ENCODE peak calls at places on chromosomes 13 and 19, in six cellular contexts. V is PC-3, A is transverse colon, J is GM23248, G is body of pancreas, U is uterus. I is an unnamed sample.

GRCh38 chr19:33080761-33081681 is at the start of gene GPATCH1:
- DNase-seq in V (peak; percentile 82), A (peak; percentile 91), J (peak; percentile 95), G (peak; percentile 93), U (peak; percentile 90), I (peak; percentile 90)

GRCh38 chr13:40026174-40026585 is 370.7 kb downstream of the COG6 start:
- DNase-seq in V (no peak), A (no peak), J (no peak), G (no peak), U (no peak), I (no peak)

GRCh38 chr19:3343619-3344502 is 22.5 kb upstream of the NFIC start:
- DNase-seq in V (peak; percentile 89), A (peak; percentile 74), J (peak; percentile 95), G (peak; percentile 94), U (peak; percentile 88), I (peak; percentile 71)

GRCh38 chr13:99386495-99386894 is 79.3 kb upstream of the GPR183 start:
- DNase-seq in V (no peak), A (no peak), J (no peak), G (no peak), U (no peak), I (no peak)

GRCh38 chr19:23774156-23774971 is 15.7 kb upstream of the ZNF681 start:
- DNase-seq in V (no peak), A (no peak), J (no peak), G (no peak), U (no peak), I (no peak)

GRCh38 chr13:77990973-77991372 is 72.3 kb upstream of the EDNRB start:
- DNase-seq in V (no peak), A (no peak), J (no peak), G (no peak), U (no peak), I (no peak)

GRCh38 chr19:30149300-30149699 is 207.3 kb downstream of the URI1 start:
- DNase-seq in V (no peak), A (no peak), J (no peak), G (no peak), U (no peak), I (no peak)

GRCh38 chr13:99970761-99971575 is 599 bp downstream of the ZIC5 start:
- DNase-seq in V (no peak), A (no peak), J (peak; percentile 28), G (no peak), U (no peak), I (no peak)

GRCh38 chr19:3098515-3099346 is 4.6 kb downstream of the GNA11 start:
- DNase-seq in V (no peak), A (peak; percentile 59), J (peak; percentile 75), G (peak; percentile 63), U (peak; percentile 48), I (peak; percentile 68)

GRCh38 chr13:106098778-106099177 is 436.7 kb downstream of the EFNB2 start:
- DNase-seq in V (no peak), A (no peak), J (no peak), G (no peak), U (no peak), I (no peak)

GRCh38 chr19:52694921-52695320 is 39.9 kb downstream of the ZNF611 start:
- DNase-seq in V (no peak), A (no peak), J (no peak), G (no peak), U (no peak), I (no peak)

GRCh38 chr19:2064788-2065524 is 13.9 kb upstream of the MKNK2 start:
- DNase-seq in V (no peak), A (no peak), J (peak; percentile 59), G (peak; percentile 24), U (no peak), I (no peak)

GRCh38 chr13:62706035-62706434 is 1290.4 kb upstream of the PCDH20 start:
- DNase-seq in V (peak; percentile 63), A (no peak), J (no peak), G (no peak), U (no peak), I (no peak)

GRCh38 chr19:7349231-7349591 is 474 bp downstream of the ARHGEF18 start:
- DNase-seq in V (no peak), A (no peak), J (no peak), G (no peak), U (no peak), I (no peak)

GRCh38 chr13:23289917-23290357 is 109.2 kb downstream of the SGCG start:
- DNase-seq in V (peak; percentile 16), A (no peak), J (peak; percentile 77), G (no peak), U (no peak), I (no peak)

GRCh38 chr19:4370418-4371041 is 27.2 kb downstream of the MPND start:
- DNase-seq in V (no peak), A (no peak), J (no peak), G (no peak), U (no peak), I (no peak)

GRCh38 chr19:17871032-17871877 is 490 bp upstream of the SLC5A5 start:
- DNase-seq in V (no peak), A (no peak), J (no peak), G (no peak), U (no peak), I (no peak)

GRCh38 chr13:23321534-23322241 is 111.8 kb downstream of the SACS start:
- DNase-seq in V (peak; percentile 93), A (peak; percentile 17), J (peak; percentile 97), G (no peak), U (peak; percentile 56), I (no peak)

GRCh38 chr19:5691205-5691929 is 1.3 kb downstream of the RPL36 start:
- DNase-seq in V (peak; percentile 48), A (peak; percentile 78), J (peak; percentile 60), G (peak; percentile 67), U (peak; percentile 77), I (peak; percentile 32)

GRCh38 chr19:13888281-13888680 is 11.3 kb downstream of the NANOS3 start:
- DNase-seq in V (no peak), A (peak; percentile 85), J (no peak), G (no peak), U (no peak), I (no peak)

GRCh38 chr19:47471733-47472457 is at the start of gene SLC8A2:
- DNase-seq in V (peak; percentile 49), A (peak; percentile 60), J (peak; percentile 67), G (peak; percentile 88), U (peak; percentile 82), I (peak; percentile 27)

GRCh38 chr13:82772802-82773201 is 1109.5 kb downstream of the SLITRK1 start:
- DNase-seq in V (peak; percentile 48), A (no peak), J (peak; percentile 32), G (no peak), U (no peak), I (no peak)

GRCh38 chr19:33000510-33000909 is 28.5 kb downstream of the FAAP24 start:
- DNase-seq in V (no peak), A (no peak), J (no peak), G (no peak), U (no peak), I (no peak)

GRCh38 chr13:51721485-51721884 is 82.5 kb downstream of the DHRS12 start:
- DNase-seq in V (no peak), A (no peak), J (no peak), G (peak; percentile 25), U (peak; percentile 47), I (peak; percentile 29)
- H3K27ac ChIP-seq in V (no peak overlapping the region), A (no peak overlapping the region), J (peak overlapping the region; percentile 2), G (peak overlapping the region; percentile 17), U (peak overlapping the region; percentile 57), I (peak overlapping the region; percentile 68)

DNA sequence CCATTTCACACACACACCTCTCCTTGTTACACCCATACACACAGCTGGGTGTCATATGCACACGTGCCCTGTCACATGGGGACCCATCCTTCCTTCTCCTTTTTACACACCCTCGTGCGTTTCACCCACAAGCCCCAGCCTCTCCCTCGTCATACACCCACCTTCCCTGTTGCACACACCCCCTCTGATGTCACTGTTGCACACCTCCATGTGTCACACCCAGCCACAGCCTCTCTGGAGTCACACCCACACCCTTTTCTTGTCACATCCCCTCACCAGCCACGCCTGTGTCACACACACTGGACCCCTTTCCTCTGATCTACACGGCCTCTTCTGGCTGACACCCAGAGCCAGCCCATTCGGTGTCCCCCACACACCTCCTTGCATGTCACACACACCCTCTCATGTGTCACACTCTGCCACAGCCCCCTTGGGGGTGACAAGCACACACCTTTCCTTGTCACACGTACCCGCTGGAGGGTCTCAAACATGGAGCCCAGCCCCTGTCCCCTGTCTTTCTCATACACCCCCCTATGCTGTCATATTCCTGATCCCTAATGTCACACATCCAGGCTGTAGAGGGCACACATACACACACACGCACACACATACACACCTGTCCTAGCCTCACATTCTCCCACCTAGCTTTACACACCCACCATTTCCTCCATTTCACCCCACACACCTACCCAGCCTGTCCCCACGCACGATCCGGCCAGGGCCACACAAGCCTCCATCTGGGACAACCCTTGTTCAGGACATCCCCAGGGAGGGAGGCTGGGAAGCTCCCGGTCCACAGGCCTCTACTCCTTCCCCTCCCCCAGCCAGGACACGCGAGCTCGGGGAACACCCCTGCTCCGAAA is 1.4 kb downstream of the NOVA2 start:
- DNase-seq in V (no peak), A (no peak), J (no peak), G (no peak), U (no peak), I (no peak)
- H3K4me3 ChIP-seq in V (no peak overlapping the region), A (no peak overlapping the region), J (no peak overlapping the region), G (no peak overlapping the region), U (peak overlapping the region; percentile 20), I (no peak overlapping the region)

DNA sequence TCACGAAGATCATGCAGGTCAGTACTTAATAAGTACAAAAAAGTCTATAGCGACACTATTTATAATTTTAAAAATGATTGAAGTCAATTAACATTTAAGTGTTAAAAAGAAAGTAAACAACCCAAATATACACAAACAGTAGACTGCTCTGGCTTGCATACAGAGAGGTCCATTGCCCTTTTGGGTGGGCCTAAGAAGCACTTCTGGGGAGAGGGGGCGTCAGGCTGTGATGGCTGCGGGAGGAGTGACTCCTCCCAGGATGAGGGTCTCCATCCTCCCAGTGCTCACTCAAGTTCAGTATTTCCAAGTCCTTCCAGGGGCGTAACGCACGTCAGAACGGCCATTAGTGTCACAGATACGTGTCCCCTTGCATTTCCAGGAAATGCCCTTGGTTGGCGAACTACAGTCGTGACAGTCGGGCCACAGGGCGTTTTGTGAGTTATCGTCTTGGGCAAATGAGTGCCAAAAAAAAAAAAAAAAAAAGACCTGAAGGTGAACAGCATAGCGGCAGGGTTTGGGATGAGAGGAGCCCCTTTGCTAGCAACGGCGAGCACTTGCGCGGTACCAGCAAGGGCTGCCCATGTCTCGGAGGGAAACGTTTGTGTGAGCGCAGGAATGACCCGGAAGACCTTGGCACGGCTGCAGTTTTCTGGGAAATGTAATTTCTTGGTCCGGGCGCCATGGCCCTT is at the start of gene SCGB2B2:
- DNase-seq in V (peak; percentile 38), A (no peak), J (no peak), G (no peak), U (no peak), I (peak; percentile 87)
- H3K27ac ChIP-seq in V (peak within 1 kb of the TSS; percentile 81), A (peak within 1 kb of the TSS; percentile 96), J (peak within 1 kb of the TSS; percentile 93), G (peak within 1 kb of the TSS; percentile 91), U (peak within 1 kb of the TSS; percentile 99), I (peak within 1 kb of the TSS; percentile 92)

GRCh38 chr19:19405919-19406877 is 723 bp downstream of the GATAD2A start:
- DNase-seq in V (peak; percentile 54), A (peak; percentile 57), J (peak; percentile 70), G (peak; percentile 61), U (peak; percentile 51), I (peak; percentile 45)

GRCh38 chr19:19409235-19410030 is 4.0 kb downstream of the GATAD2A start:
- DNase-seq in V (peak; percentile 78), A (no peak), J (no peak), G (no peak), U (no peak), I (no peak)

GRCh38 chr19:19406878-19407639 is 1.6 kb downstream of the GATAD2A start:
- DNase-seq in V (peak; percentile 61), A (peak; percentile 74), J (peak; percentile 77), G (peak; percentile 60), U (no peak), I (no peak)

GRCh38 chr19:19404879-19405860 is at the start of gene GATAD2A:
- DNase-seq in V (peak; percentile 95), A (peak; percentile 96), J (peak; percentile 98), G (peak; percentile 96), U (peak; percentile 96), I (peak; percentile 89)

GRCh38 chr19:19407640-19407933 is 2.1 kb downstream of the GATAD2A start:
- DNase-seq in V (no peak), A (no peak), J (no peak), G (no peak), U (no peak), I (no peak)
- H3K4me3 ChIP-seq in V (peak overlapping the region; percentile 85), A (no peak overlapping the region), J (peak overlapping the region; percentile 93), G (no peak overlapping the region), U (peak overlapping the region; percentile 97), I (peak overlapping the region; percentile 93)

I was measured in thyroid gland.